ENCODE peak calls at places on chromosomes 3 and 15, in four cellular contexts. One of them, this sample, is unnamed.

GRCh38 chr3:11423868-11424267 is 151.7 kb downstream of the ATG7 start:
- DNase-seq in adrenal gland: no peak
- DNase-seq in fibroblast of lung: no peak
- DNase-seq in fibroblast of pulmonary artery: no peak
- DNase-seq in this sample: no peak

GRCh38 chr15:40471105-40471777 is 457 bp downstream of the CHST14 start:
- DNase-seq in adrenal gland: no peak
- DNase-seq in fibroblast of pulmonary artery: no peak
- DNase-seq in fibroblast of lung: peak
- DNase-seq in this sample: peak

GRCh38 chr15:56038015-56038414 is 44.6 kb upstream of the NEDD4 start:
- DNase-seq in adrenal gland: no peak
- DNase-seq in fibroblast of lung: peak
- DNase-seq in fibroblast of pulmonary artery: peak
- DNase-seq in this sample: no peak

GRCh38 chr3:53092942-53093341 is 37.3 kb downstream of the RFT1 start:
- DNase-seq in adrenal gland: no peak
- DNase-seq in fibroblast of pulmonary artery: peak
- DNase-seq in fibroblast of lung: no peak
- DNase-seq in this sample: no peak

GRCh38 chr15:32715276-32715675 is 2.5 kb upstream of the GREM1 start:
- DNase-seq in adrenal gland: no peak
- DNase-seq in fibroblast of lung: peak
- DNase-seq in fibroblast of pulmonary artery: no peak
- DNase-seq in this sample: no peak

GRCh38 chr3:175898194-175898593 is 1039.1 kb downstream of the NAALADL2 start:
- DNase-seq in fibroblast of pulmonary artery: no peak
- DNase-seq in fibroblast of lung: no peak
- DNase-seq in adrenal gland: no peak
- DNase-seq in this sample: no peak

GRCh38 chr3:16299746-16300145 is 34.7 kb downstream of the OXNAD1 start:
- DNase-seq in fibroblast of pulmonary artery: no peak
- DNase-seq in adrenal gland: no peak
- DNase-seq in fibroblast of lung: no peak
- DNase-seq in this sample: no peak

GRCh38 chr3:121757087-121757811 is 7.7 kb upstream of the GOLGB1 start:
- DNase-seq in fibroblast of pulmonary artery: peak
- DNase-seq in adrenal gland: no peak
- DNase-seq in fibroblast of lung: no peak
- DNase-seq in this sample: no peak

GRCh38 chr3:195102609-195103467 is 168.1 kb downstream of the XXYLT1 start:
- DNase-seq in adrenal gland: peak
- DNase-seq in fibroblast of pulmonary artery: peak
- DNase-seq in fibroblast of lung: peak
- DNase-seq in this sample: no peak

GRCh38 chr15:95025924-95026728 is 794.8 kb downstream of the MCTP2 start:
- DNase-seq in fibroblast of pulmonary artery: peak
- DNase-seq in adrenal gland: peak
- DNase-seq in fibroblast of lung: peak
- DNase-seq in this sample: peak

GRCh38 chr3:16388850-16389411 is 123.9 kb downstream of the OXNAD1 start:
- DNase-seq in fibroblast of lung: peak
- DNase-seq in fibroblast of pulmonary artery: peak
- DNase-seq in adrenal gland: no peak
- DNase-seq in this sample: no peak

GRCh38 chr3:113214917-113215595 is 3.7 kb downstream of the BOC start:
- DNase-seq in fibroblast of lung: no peak
- DNase-seq in adrenal gland: no peak
- DNase-seq in fibroblast of pulmonary artery: no peak
- DNase-seq in this sample: no peak

GRCh38 chr3:69012111-69012835 is 1.2 kb downstream of the EOGT start:
- DNase-seq in adrenal gland: peak
- DNase-seq in fibroblast of lung: peak
- DNase-seq in fibroblast of pulmonary artery: peak
- DNase-seq in this sample: no peak

GRCh38 chr3:2983987-2984724 is 126.0 kb downstream of the IL5RA start:
- DNase-seq in fibroblast of lung: no peak
- DNase-seq in fibroblast of pulmonary artery: no peak
- DNase-seq in adrenal gland: no peak
- DNase-seq in this sample: no peak

GRCh38 chr3:128794788-128795649 is 69.0 kb downstream of the RAB7A start:
- DNase-seq in adrenal gland: peak
- DNase-seq in fibroblast of pulmonary artery: peak
- DNase-seq in fibroblast of lung: peak
- DNase-seq in this sample: peak

GRCh38 chr3:29764603-29765254 is 483.9 kb downstream of the RBMS3 start:
- DNase-seq in fibroblast of pulmonary artery: peak
- DNase-seq in adrenal gland: no peak
- DNase-seq in fibroblast of lung: peak
- DNase-seq in this sample: no peak

GRCh38 chr15:81886586-81886985 is 159.2 kb downstream of the MEX3B start:
- DNase-seq in adrenal gland: no peak
- DNase-seq in fibroblast of lung: no peak
- DNase-seq in fibroblast of pulmonary artery: peak
- DNase-seq in this sample: no peak

GRCh38 chr3:64457811-64458210 is 230.0 kb downstream of the ADAMTS9 start:
- DNase-seq in fibroblast of pulmonary artery: no peak
- DNase-seq in adrenal gland: no peak
- DNase-seq in fibroblast of lung: no peak
- DNase-seq in this sample: no peak

GRCh38 chr3:49132437-49133225 is at the start of gene LAMB2:
- DNase-seq in fibroblast of pulmonary artery: peak
- DNase-seq in adrenal gland: peak
- DNase-seq in fibroblast of lung: peak
- DNase-seq in this sample: no peak

GRCh38 chr15:101801048-101801447 is 2.3 kb upstream of the OR4F6 start:
- DNase-seq in fibroblast of pulmonary artery: no peak
- DNase-seq in fibroblast of lung: no peak
- DNase-seq in adrenal gland: no peak
- DNase-seq in this sample: no peak

GRCh38 chr15:58748040-58748786 is 1.3 kb downstream of the ADAM10 start:
- DNase-seq in fibroblast of lung: no peak
- DNase-seq in fibroblast of pulmonary artery: no peak
- DNase-seq in adrenal gland: no peak
- DNase-seq in this sample: peak

GRCh38 chr3:54358969-54359648 is 236.8 kb downstream of the CACNA2D3 start:
- DNase-seq in fibroblast of pulmonary artery: no peak
- DNase-seq in adrenal gland: no peak
- DNase-seq in fibroblast of lung: no peak
- DNase-seq in this sample: no peak

GRCh38 chr3:154273381-154273780 is 50.9 kb downstream of the DHX36 start:
- DNase-seq in adrenal gland: no peak
- DNase-seq in fibroblast of pulmonary artery: no peak
- DNase-seq in fibroblast of lung: no peak
- DNase-seq in this sample: no peak

GRCh38 chr3:127691494-127691893 is 18.7 kb downstream of the ABTB1 start:
- DNase-seq in adrenal gland: no peak
- DNase-seq in fibroblast of lung: no peak
- DNase-seq in fibroblast of pulmonary artery: no peak
- DNase-seq in this sample: no peak

GRCh38 chr3:11530153-11530721 is 113.5 kb downstream of the VGLL4 start:
- DNase-seq in fibroblast of pulmonary artery: peak
- DNase-seq in fibroblast of lung: peak
- DNase-seq in adrenal gland: no peak
- DNase-seq in this sample: no peak

GRCh38 chr3:177362646-177363045 is 165.4 kb upstream of the TBL1XR1 start:
- DNase-seq in fibroblast of pulmonary artery: no peak
- DNase-seq in adrenal gland: no peak
- DNase-seq in fibroblast of lung: no peak
- DNase-seq in this sample: no peak

GRCh38 chr3:195907730-195908438 is 467 bp downstream of the TNK2 start:
- DNase-seq in fibroblast of lung: no peak
- DNase-seq in fibroblast of pulmonary artery: no peak
- DNase-seq in adrenal gland: peak
- DNase-seq in this sample: peak

GRCh38 chr15:40769310-40770146 is at the start of gene C15orf62:
- DNase-seq in fibroblast of lung: peak
- DNase-seq in fibroblast of pulmonary artery: peak
- DNase-seq in adrenal gland: peak
- DNase-seq in this sample: peak

GRCh38 chr15:41930221-41930866 is 36.5 kb upstream of the SPTBN5 start:
- DNase-seq in adrenal gland: peak
- DNase-seq in fibroblast of pulmonary artery: peak
- DNase-seq in fibroblast of lung: peak
- DNase-seq in this sample: no peak
- TF ChIP-seq CTCF in adrenal gland: peak
- TF ChIP-seq CTCF in fibroblast of pulmonary artery: peak
- TF ChIP-seq CTCF in fibroblast of lung: peak
- TF ChIP-seq CTCF in this sample: no peak

GRCh38 chr3:21436846-21437245 is 314.2 kb downstream of the ZNF385D start:
- DNase-seq in fibroblast of lung: no peak
- DNase-seq in adrenal gland: no peak
- DNase-seq in fibroblast of pulmonary artery: no peak
- DNase-seq in this sample: no peak
- TF ChIP-seq CTCF in fibroblast of lung: no peak
- TF ChIP-seq CTCF in adrenal gland: no peak
- TF ChIP-seq CTCF in fibroblast of pulmonary artery: no peak
- TF ChIP-seq CTCF in this sample: no peak

GRCh38 chr3:9111349-9112265 is 137.8 kb downstream of the SRGAP3 start:
- DNase-seq in fibroblast of lung: no peak
- DNase-seq in fibroblast of pulmonary artery: no peak
- DNase-seq in adrenal gland: peak
- DNase-seq in this sample: no peak
- TF ChIP-seq CTCF in fibroblast of lung: no peak
- TF ChIP-seq CTCF in fibroblast of pulmonary artery: no peak
- TF ChIP-seq CTCF in adrenal gland: no peak
- TF ChIP-seq CTCF in this sample: no peak

GRCh38 chr15:48645558-48646330 is at the start of gene FBN1:
- DNase-seq in fibroblast of pulmonary artery: peak
- DNase-seq in fibroblast of lung: peak
- DNase-seq in adrenal gland: peak
- DNase-seq in this sample: peak

GRCh38 chr15:48643776-48644497 is 1.6 kb downstream of the FBN1 start:
- DNase-seq in fibroblast of pulmonary artery: no peak
- DNase-seq in adrenal gland: no peak
- DNase-seq in fibroblast of lung: peak
- DNase-seq in this sample: no peak

GRCh38 chr15:48646364-48646763 is 855 bp upstream of the FBN1 start:
- DNase-seq in fibroblast of lung: no peak
- DNase-seq in adrenal gland: no peak
- DNase-seq in fibroblast of pulmonary artery: no peak
- DNase-seq in this sample: no peak

GRCh38 chr15:48644498-48644826 is 1.0 kb downstream of the FBN1 start:
- DNase-seq in fibroblast of lung: peak
- DNase-seq in adrenal gland: peak
- DNase-seq in fibroblast of pulmonary artery: no peak
- DNase-seq in this sample: peak

GRCh38 chr15:48644827-48645557 is 517 bp downstream of the FBN1 start:
- DNase-seq in fibroblast of pulmonary artery: peak
- DNase-seq in adrenal gland: peak
- DNase-seq in fibroblast of lung: peak
- DNase-seq in this sample: peak
- TF ChIP-seq CTCF in fibroblast of pulmonary artery: no peak
- TF ChIP-seq CTCF in adrenal gland: no peak
- TF ChIP-seq CTCF in fibroblast of lung: no peak
- TF ChIP-seq CTCF in this sample: no peak

GRCh38 chr3:46852839-46853355 is 10.3 kb downstream of the MYL3 start:
- DNase-seq in fibroblast of pulmonary artery: no peak
- DNase-seq in fibroblast of lung: no peak
- DNase-seq in adrenal gland: no peak
- DNase-seq in this sample: no peak
- TF ChIP-seq CTCF in fibroblast of pulmonary artery: no peak
- TF ChIP-seq CTCF in fibroblast of lung: no peak
- TF ChIP-seq CTCF in adrenal gland: no peak
- TF ChIP-seq CTCF in this sample: no peak

GRCh38 chr15:89500397-89501270 is 4.3 kb upstream of the RHCG start:
- DNase-seq in fibroblast of pulmonary artery: no peak
- DNase-seq in fibroblast of lung: no peak
- DNase-seq in adrenal gland: no peak
- DNase-seq in this sample: no peak
- TF ChIP-seq CTCF in fibroblast of pulmonary artery: peak
- TF ChIP-seq CTCF in fibroblast of lung: peak
- TF ChIP-seq CTCF in adrenal gland: no peak
- TF ChIP-seq CTCF in this sample: no peak

DNA sequence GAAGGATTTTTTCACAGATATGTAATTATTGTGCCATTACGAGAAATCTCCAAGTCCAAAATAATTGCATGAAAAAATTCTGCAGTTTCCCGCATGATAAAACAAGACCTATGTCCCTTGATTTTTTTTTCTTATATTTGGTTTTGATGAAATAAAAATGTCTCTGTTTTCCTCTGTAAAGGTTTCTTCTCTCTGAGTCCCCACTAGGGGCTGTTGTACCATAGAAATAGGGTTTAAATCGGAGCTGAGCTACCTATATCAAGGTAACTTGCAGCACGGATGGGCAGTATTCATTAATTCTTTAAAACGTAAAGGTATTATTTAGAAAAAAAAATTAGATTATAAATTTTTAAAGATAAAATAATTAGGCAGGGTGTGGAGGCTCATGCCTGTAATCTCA is 66.6 kb upstream of the IGF1R start:
- DNase-seq in fibroblast of pulmonary artery: no peak
- DNase-seq in fibroblast of lung: no peak
- DNase-seq in adrenal gland: no peak
- DNase-seq in this sample: no peak
- TF ChIP-seq CTCF in fibroblast of pulmonary artery: peak
- TF ChIP-seq CTCF in fibroblast of lung: no peak
- TF ChIP-seq CTCF in adrenal gland: no peak
- TF ChIP-seq CTCF in this sample: no peak